ENCODE peak calls at places on chromosomes 12 and 14, in four cellular contexts. W, G, U and E are unnamed samples.

GRCh38 chr14:75806247-75806876 is 145.3 kb downstream of the TTLL5 start:
- DNase-seq in W (no peak), U (no peak), G (no peak), E (no peak)

GRCh38 chr12:88247241-88247643 is 105.1 kb downstream of the TMTC3 start:
- DNase-seq in G (peak; percentile 81), W (peak; percentile 74), U (no peak), E (peak; percentile 87)

GRCh38 chr12:2312156-2312555 is 259.4 kb downstream of the CACNA1C start:
- DNase-seq in G (no peak), W (no peak), U (no peak), E (no peak)

GRCh38 chr12:90010089-90010488 is 301.5 kb upstream of the ATP2B1 start:
- DNase-seq in U (no peak), W (no peak), G (peak; percentile 47), E (peak; percentile 17)

GRCh38 chr12:113241191-113242017 is 20.1 kb downstream of the TPCN1 start:
- DNase-seq in U (peak; percentile 49), W (peak; percentile 99), G (no peak), E (peak; percentile 86)

GRCh38 chr14:71994416-71994815 is 62.2 kb downstream of the RGS6 start:
- DNase-seq in G (no peak), U (no peak), W (no peak), E (no peak)

GRCh38 chr14:88473791-88474190 is 81.0 kb downstream of the PTPN21 start:
- DNase-seq in G (no peak), W (no peak), U (no peak), E (no peak)

GRCh38 chr12:31991815-31992214 is 32.6 kb downstream of the RESF1 start:
- DNase-seq in U (no peak), W (no peak), G (no peak), E (no peak)

GRCh38 chr14:99506269-99506668 is 25.1 kb downstream of the CCNK start:
- DNase-seq in G (no peak), U (no peak), W (no peak), E (no peak)

GRCh38 chr12:103637429-103637828 is 50.4 kb downstream of the STAB2 start:
- DNase-seq in G (no peak), U (no peak), W (no peak), E (no peak)

GRCh38 chr12:68119724-68120211 is 39.8 kb downstream of the IFNG start:
- DNase-seq in G (no peak), W (no peak), U (no peak), E (no peak)

GRCh38 chr12:123398177-123398916 is 14.4 kb downstream of the KMT5A start:
- DNase-seq in G (peak; percentile 88), U (no peak), W (peak; percentile 55), E (peak; percentile 81)

GRCh38 chr12:3272958-3273357 is 195.8 kb downstream of the TSPAN9 start:
- DNase-seq in U (no peak), G (no peak), W (no peak), E (no peak)

GRCh38 chr12:53868516-53868986 is 70.1 kb upstream of the HOXC13 start:
- DNase-seq in W (no peak), U (no peak), G (no peak), E (no peak)

GRCh38 chr12:56634242-56634836 is 4.2 kb upstream of the BAZ2A start:
- DNase-seq in W (no peak), G (peak; percentile 16), U (no peak), E (peak; percentile 6)

GRCh38 chr12:53866727-53867126 is 71.9 kb upstream of the HOXC13 start:
- DNase-seq in W (no peak), U (no peak), G (no peak), E (no peak)

GRCh38 chr12:9944404-9944803 is 12.2 kb upstream of the CLEC2A start:
- DNase-seq in G (no peak), W (no peak), U (no peak), E (no peak)

GRCh38 chr12:45433441-45433868 is 217.6 kb downstream of the ANO6 start:
- DNase-seq in U (no peak), G (no peak), W (no peak), E (no peak)

GRCh38 chr12:14714437-14714836 is 18.0 kb upstream of the GUCY2C start:
- DNase-seq in W (no peak), G (no peak), U (no peak), E (no peak)

GRCh38 chr12:2691001-2691339 is 103.8 kb upstream of the FKBP4 start:
- DNase-seq in W (no peak), U (no peak), G (peak; percentile 12), E (peak; percentile 3)

GRCh38 chr12:20778969-20779368 is 31.5 kb upstream of the SLCO1B3 start:
- DNase-seq in U (no peak), W (no peak), G (no peak), E (no peak)

GRCh38 chr14:104882325-104882973 is 17.4 kb downstream of the CEP170B start:
- DNase-seq in U (no peak), W (no peak), G (no peak), E (no peak)

GRCh38 chr12:94329366-94329765 is 130.3 kb downstream of the CEP83 start:
- DNase-seq in G (no peak), U (no peak), W (no peak), E (no peak)

GRCh38 chr12:72610854-72611358 is 338.7 kb downstream of the TRHDE start:
- DNase-seq in W (no peak), U (no peak), G (no peak), E (no peak)

GRCh38 chr12:51262758-51263177 is 7.4 kb downstream of the SMAGP start:
- DNase-seq in G (peak; percentile 39), U (no peak), W (no peak), E (peak; percentile 52)

GRCh38 chr14:76862546-76863282 is 36.5 kb downstream of the LRRC74A start:
- DNase-seq in U (no peak), G (no peak), W (no peak), E (no peak)

GRCh38 chr14:77979171-77979570 is 179.3 kb downstream of the ADCK1 start:
- DNase-seq in G (no peak), U (no peak), W (no peak), E (no peak)

GRCh38 chr12:31321565-31322228 is 4.3 kb downstream of the SINHCAF start:
- DNase-seq in U (no peak), G (peak; percentile 63), W (no peak), E (peak; percentile 41)

GRCh38 chr12:113232787-113233585 is 11.7 kb downstream of the TPCN1 start:
- DNase-seq in G (no peak), W (no peak), U (peak; percentile 90), E (peak; percentile 61)

GRCh38 chr12:70962226-70962794 is 41.8 kb upstream of the PTPRR start:
- DNase-seq in G (no peak), U (no peak), W (no peak), E (no peak)

GRCh38 chr12:53625373-53625945 is 723 bp downstream of the ATF7 start:
- DNase-seq in U (no peak), G (no peak), W (no peak), E (peak; percentile 17)

GRCh38 chr12:79911889-79912656 is 22.8 kb downstream of the PPP1R12A start:
- DNase-seq in U (no peak), G (peak; percentile 46), W (no peak), E (peak; percentile 45)

GRCh38 chr12:12881495-12881894 is 9.9 kb upstream of the GPRC5A start:
- DNase-seq in G (peak; percentile 48), W (no peak), U (no peak), E (peak; percentile 65)
- TF ChIP-seq CTCF in G (no peak), W (no peak), U (no peak), E (no peak)

GRCh38 chr14:50037837-50038236 is 78.5 kb downstream of the VCPKMT start:
- DNase-seq in G (no peak), W (no peak), U (no peak), E (no peak)

GRCh38 chr14:50038398-50039119 is 77.8 kb downstream of the VCPKMT start:
- DNase-seq in G (peak; percentile 74), U (peak; percentile 65), W (peak; percentile 97), E (peak; percentile 93)

GRCh38 chr14:50039734-50040400 is 76.5 kb downstream of the VCPKMT start:
- DNase-seq in U (peak; percentile 90), G (peak; percentile 79), W (peak; percentile 40), E (peak; percentile 45)

GRCh38 chr14:50040401-50040775 is 76.0 kb downstream of the VCPKMT start:
- DNase-seq in W (no peak), U (no peak), G (peak; percentile 74), E (peak; percentile 76)

GRCh38 chr14:50039120-50039517 is 77.3 kb downstream of the VCPKMT start:
- DNase-seq in W (no peak), G (no peak), U (no peak), E (no peak)
- H3K4me3 ChIP-seq in W (no peak overlapping the region), G (no peak overlapping the region), U (no peak overlapping the region), E (no peak overlapping the region)

DNA sequence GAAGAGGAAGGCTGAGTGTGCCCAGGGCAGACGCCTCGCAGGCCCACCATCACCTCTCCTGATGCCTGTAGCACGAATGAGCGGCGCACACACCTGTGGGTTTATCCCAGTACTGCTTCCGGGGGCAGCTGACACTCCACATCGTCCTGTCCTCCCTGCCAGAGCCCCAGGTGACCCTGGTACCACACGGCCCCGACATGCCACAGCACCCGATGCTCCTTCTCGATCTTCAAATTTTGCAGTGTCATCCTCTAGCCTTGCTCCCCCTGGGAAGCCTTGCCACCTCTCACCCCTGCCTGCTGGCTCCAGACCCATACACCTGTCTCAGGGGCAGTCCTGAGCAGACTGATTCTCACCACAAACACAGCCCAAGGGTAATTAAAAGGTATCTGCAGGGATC is 40.6 kb downstream of the ANO2 start:
- DNase-seq in W (no peak), G (no peak), U (no peak), E (no peak)
- TF ChIP-seq CTCF in W (no peak), G (no peak), U (no peak), E (no peak)

GRCh38 chr12:110579239-110579888 is 3.8 kb downstream of the PPTC7 start:
- DNase-seq in U (no peak), G (no peak), W (no peak), E (no peak)

GRCh38 chr12:110581951-110582285 is 1.2 kb downstream of the PPTC7 start:
- DNase-seq in U (no peak), W (no peak), G (no peak), E (no peak)

GRCh38 chr12:110577717-110578521 is 5.2 kb downstream of the PPTC7 start:
- DNase-seq in G (peak; percentile 63), W (peak; percentile 61), U (no peak), E (peak; percentile 83)

GRCh38 chr12:110578522-110579238 is 4.4 kb downstream of the PPTC7 start:
- DNase-seq in W (no peak), U (no peak), G (no peak), E (no peak)

GRCh38 chr12:110579889-110580253 is 3.2 kb downstream of the PPTC7 start:
- DNase-seq in U (no peak), W (no peak), G (no peak), E (no peak)
- H3K4me3 ChIP-seq in U (no peak overlapping the region), W (no peak overlapping the region), G (no peak overlapping the region), E (no peak overlapping the region)